ENCODE peak calls at places on chromosomes 4 and X, in four cellular contexts. W is suprapubic skin, M is psoas muscle, N is fibroblast of pulmonary artery. T is an unnamed sample.

GRCh38 chrX:17738002-17738713 is 865 bp downstream of the SCML1 start:
- DNase-seq in W (no peak), M (peak), N (no peak), T (no peak)

GRCh38 chr4:76799718-76800117 is 98.2 kb downstream of the SOWAHB start:
- DNase-seq in W (no peak), M (no peak), N (no peak), T (no peak)

GRCh38 chr4:142698541-142698940 is 147.6 kb downstream of the INPP4B start:
- DNase-seq in W (no peak), M (no peak), N (no peak), T (no peak)

GRCh38 chr4:100926039-100926717 is 408.4 kb upstream of the EMCN start:
- DNase-seq in W (no peak), M (no peak), N (no peak), T (no peak)

GRCh38 chr4:173522160-173522873 is 7.7 kb downstream of the HAND2 start:
- DNase-seq in W (peak), M (peak), N (peak), T (peak)

GRCh38 chr4:78468272-78468671 is 83.3 kb upstream of the ANXA3 start:
- DNase-seq in W (no peak), M (no peak), N (no peak), T (no peak)

GRCh38 chrX:43560247-43560946 is 95.7 kb upstream of the MAOA start:
- DNase-seq in W (no peak), M (no peak), N (no peak), T (no peak)

GRCh38 chr4:14646831-14647230 is 355.4 kb upstream of the CPEB2 start:
- DNase-seq in W (no peak), M (no peak), N (no peak), T (no peak)

GRCh38 chrX:152896450-152896849 is 1.4 kb upstream of the ZNF185 start:
- DNase-seq in W (no peak), M (no peak), N (peak), T (no peak)

GRCh38 chr4:124212835-124213640 is 499.5 kb downstream of the ANKRD50 start:
- DNase-seq in W (no peak), M (no peak), N (peak), T (no peak)
- H3K4me3 ChIP-seq in W (no peak), M (no peak), N (no peak), T (no peak)

GRCh38 chr4:113292371-113293042 is 243.1 kb downstream of the ANK2 start:
- DNase-seq in W (no peak), M (peak), N (peak), T (peak)

GRCh38 chr4:113290666-113291065 is 241.2 kb downstream of the ANK2 start:
- DNase-seq in W (no peak), M (no peak), N (no peak), T (no peak)

GRCh38 chr4:113293673-113294072 is 244.2 kb downstream of the ANK2 start:
- DNase-seq in W (no peak), M (no peak), N (peak), T (no peak)

GRCh38 chr4:113294910-113295309 is 245.5 kb downstream of the ANK2 start:
- DNase-seq in W (no peak), M (no peak), N (peak), T (no peak)

DNA sequence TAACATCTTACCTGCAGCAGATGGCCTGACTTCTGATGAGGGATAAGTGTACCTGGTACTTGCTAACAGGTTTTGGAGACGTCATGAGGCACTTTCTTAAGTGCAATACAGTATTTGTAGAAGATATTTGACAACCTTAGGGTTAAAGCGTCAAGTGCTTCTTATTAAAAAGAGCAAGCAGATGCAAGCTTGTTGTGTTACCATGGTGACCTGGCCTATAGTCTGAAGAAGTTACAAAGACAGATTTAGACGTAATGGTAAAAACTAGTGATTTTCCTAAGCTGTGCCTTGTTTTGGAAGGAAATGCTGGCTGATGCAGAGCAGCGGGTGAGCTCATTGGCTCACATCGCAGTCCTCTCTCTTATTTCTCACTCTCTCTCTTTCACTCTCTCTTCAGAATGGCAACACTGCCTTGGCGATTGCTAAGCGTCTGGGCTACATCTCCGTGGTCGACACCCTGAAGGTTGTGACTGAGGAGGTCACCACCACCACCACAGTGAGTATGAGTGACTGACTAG is 243.6 kb downstream of the ANK2 start:
- DNase-seq in W (no peak), M (no peak), N (peak), T (peak)
- H3K4me3 ChIP-seq in W (peak), M (peak), N (peak), T (no peak)

DNA sequence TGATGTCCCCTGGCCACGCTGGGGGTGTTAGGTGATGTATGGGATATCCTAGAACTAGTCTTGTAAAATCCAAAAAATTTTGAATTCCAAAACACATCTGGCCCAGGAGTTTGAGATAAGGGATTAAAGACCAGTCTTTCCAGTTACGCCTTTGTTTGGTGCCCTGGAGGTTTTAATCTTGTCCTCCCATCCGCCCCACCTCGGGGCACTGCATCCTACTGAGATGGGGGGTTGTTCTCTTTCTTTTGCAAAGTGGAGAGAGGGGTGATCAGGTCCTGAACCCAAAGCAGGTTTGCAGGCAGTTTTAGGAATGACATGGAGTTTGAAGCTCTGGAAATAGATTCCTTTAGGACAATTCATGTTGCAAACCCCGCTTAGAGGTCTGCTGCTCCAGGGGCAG is 1.8 kb downstream of the SUV39H1 start:
- DNase-seq in W (no peak), M (no peak), N (no peak), T (no peak)
- H3K4me3 ChIP-seq in W (no peak), M (no peak), N (no peak), T (no peak)

DNA sequence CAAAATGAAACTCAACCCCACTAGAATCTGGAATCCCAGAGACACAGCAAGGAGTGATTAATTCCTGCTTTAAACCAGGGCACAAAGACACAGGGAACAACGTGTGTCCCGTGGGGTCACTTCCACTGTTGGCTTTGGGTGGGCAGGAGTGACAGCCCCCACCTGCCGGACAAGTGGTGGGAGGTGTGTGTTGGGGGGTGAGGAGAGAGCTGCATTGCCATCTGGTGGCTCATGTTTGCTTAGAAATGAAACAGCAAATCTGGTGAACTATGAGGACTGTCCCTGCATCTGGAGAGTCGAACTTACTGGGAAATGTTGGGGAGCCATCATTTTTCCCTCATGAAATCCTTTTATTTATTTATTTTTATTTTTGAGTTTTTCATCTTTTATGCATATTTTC is 75.9 kb upstream of the AFAP1 start:
- DNase-seq in W (no peak), M (no peak), N (peak), T (no peak)
- H3K4me3 ChIP-seq in W (no peak), M (no peak), N (no peak), T (no peak)

GRCh38 chrX:119482497-119483480 is 14.5 kb downstream of the SLC25A5 start:
- DNase-seq in W (peak), M (peak), N (peak), T (no peak)
- H3K4me3 ChIP-seq in W (peak), M (peak), N (peak), T (peak)

GRCh38 chr4:186266699-186267467 is 894 bp downstream of the F11 start:
- DNase-seq in W (no peak), M (no peak), N (peak), T (no peak)
- H3K4me3 ChIP-seq in W (no peak), M (no peak), N (no peak), T (no peak)

GRCh38 chrX:41092776-41093175 is 7.5 kb downstream of the USP9X start:
- DNase-seq in W (no peak), M (no peak), N (no peak), T (no peak)

GRCh38 chrX:41097326-41097725 is 12.1 kb downstream of the USP9X start:
- DNase-seq in W (no peak), M (no peak), N (no peak), T (no peak)

GRCh38 chrX:41095174-41095573 is 9.9 kb downstream of the USP9X start:
- DNase-seq in W (no peak), M (no peak), N (no peak), T (no peak)

GRCh38 chrX:41100200-41100599 is 15.0 kb downstream of the USP9X start:
- DNase-seq in W (no peak), M (no peak), N (no peak), T (no peak)

DNA sequence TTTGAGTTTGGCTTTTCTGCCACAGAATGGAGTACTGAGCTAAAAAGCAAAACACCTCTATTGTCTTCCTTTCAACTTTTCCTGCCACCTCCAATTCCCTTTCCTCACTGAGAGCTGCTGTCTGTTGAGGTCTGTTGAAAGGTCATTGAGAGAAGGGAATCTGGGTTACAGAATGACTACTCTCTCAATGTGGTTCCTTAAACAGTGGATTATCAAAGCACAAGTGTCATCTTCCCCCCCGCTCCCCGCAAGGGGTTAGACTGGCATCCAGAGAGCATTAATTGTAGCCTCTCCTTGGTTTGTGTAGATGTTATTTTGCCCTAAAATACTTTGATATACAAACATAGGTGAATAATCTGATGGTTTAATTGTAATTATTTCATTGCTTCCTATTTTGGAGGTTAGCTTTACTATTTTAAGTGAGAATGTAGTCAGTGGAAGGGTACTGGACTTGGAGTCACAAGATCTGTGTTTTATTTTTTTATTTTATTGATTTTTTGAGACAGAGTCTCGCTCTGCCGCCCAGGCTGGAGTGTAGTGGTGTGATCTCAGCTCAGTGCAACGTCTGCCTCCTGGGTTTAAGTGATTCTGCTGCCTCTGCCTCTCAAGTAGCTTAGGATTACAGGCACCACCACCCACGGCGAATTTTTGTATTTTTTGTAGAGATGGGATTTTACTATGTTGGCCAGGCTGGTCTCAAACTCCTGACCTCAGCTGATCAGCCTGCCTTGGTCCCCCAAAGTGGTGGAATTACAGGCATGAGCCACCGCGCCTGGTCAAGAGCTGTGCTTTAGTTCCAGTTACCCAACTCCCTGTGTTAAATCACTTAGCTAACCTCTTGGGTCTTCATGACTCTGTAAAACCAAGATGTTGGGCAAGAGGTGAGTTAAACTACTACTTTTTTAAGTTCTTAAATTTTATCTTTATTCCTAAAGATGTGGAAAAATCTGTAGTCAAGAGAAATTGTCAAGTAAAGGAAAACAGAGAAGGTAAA is 11.0 kb downstream of the USP9X start:
- DNase-seq in W (no peak), M (no peak), N (no peak), T (no peak)
- H3K4me3 ChIP-seq in W (no peak), M (no peak), N (no peak), T (no peak)

GRCh38 chr4:54661156-54661555 is 3.4 kb downstream of the KIT start:
- DNase-seq in W (no peak), M (no peak), N (peak), T (peak)
- H3K4me3 ChIP-seq in W (peak), M (no peak), N (no peak), T (no peak)

DNA sequence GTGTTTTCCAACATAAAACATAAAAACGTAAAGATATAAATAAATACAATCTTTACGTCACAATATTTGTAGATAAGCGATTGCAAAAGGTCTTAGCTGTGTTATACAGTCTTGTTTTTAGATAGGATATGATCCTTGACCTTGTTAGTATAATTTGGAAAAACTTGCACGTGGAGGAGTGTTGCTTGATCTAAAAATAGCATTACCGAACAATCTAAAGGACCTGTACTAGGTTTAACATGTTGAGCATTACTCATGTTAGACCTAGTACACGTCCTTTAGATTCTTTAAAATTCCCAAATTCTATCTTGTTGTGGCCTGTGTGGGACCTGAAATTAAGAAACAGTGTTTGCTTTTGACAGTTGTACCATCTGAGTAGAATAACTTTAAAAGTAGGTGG is 1.7 kb downstream of the METAP1 start:
- DNase-seq in W (no peak), M (no peak), N (no peak), T (no peak)
- H3K4me3 ChIP-seq in W (no peak), M (no peak), N (peak), T (no peak)

GRCh38 chrX:25144043-25144940 is 128.5 kb upstream of the ARX start:
- DNase-seq in W (no peak), M (peak), N (peak), T (peak)
- H3K4me3 ChIP-seq in W (no peak), M (peak), N (peak), T (no peak)

T was measured in skeletal muscle cell.